ENCODE peak calls at places on chromosomes 4 and X, in six cellular contexts. One of them, this sample, is unnamed.

GRCh38 chrX:19682712-19683331 is 167.5 kb upstream of the MAP3K15 start:
- DNase-seq in hippocampal formation: peak; percentile 11
- DNase-seq in progenitor cell of endocrine pancreas: no peak
- DNase-seq in SIG-M5: no peak
- DNase-seq in adipocyte: peak; percentile 88
- DNase-seq in stimulated activated CD4-positive, alpha-beta T cell treated with anti-CD3 and anti-CD28 coated beads, Interleukin-15, amount 100 ng/mL, for 1 hour: peak; percentile 20
- DNase-seq in this sample: peak; percentile 81

GRCh38 chrX:74705269-74705668 is 90.8 kb upstream of the RLIM start:
- DNase-seq in hippocampal formation: no peak
- DNase-seq in progenitor cell of endocrine pancreas: no peak
- DNase-seq in SIG-M5: no peak
- DNase-seq in adipocyte: no peak
- DNase-seq in stimulated activated CD4-positive, alpha-beta T cell treated with anti-CD3 and anti-CD28 coated beads, Interleukin-15, amount 100 ng/mL, for 1 hour: no peak
- DNase-seq in this sample: no peak

GRCh38 chr4:8768357-8768999 is 103.2 kb downstream of the HMX1 start:
- DNase-seq in hippocampal formation: no peak
- DNase-seq in progenitor cell of endocrine pancreas: no peak
- DNase-seq in SIG-M5: no peak
- DNase-seq in adipocyte: no peak
- DNase-seq in stimulated activated CD4-positive, alpha-beta T cell treated with anti-CD3 and anti-CD28 coated beads, Interleukin-15, amount 100 ng/mL, for 1 hour: no peak
- DNase-seq in this sample: peak; percentile 3

GRCh38 chr4:8536467-8536866 is 43.7 kb upstream of the GPR78 start:
- DNase-seq in hippocampal formation: no peak
- DNase-seq in progenitor cell of endocrine pancreas: no peak
- DNase-seq in SIG-M5: no peak
- DNase-seq in adipocyte: no peak
- DNase-seq in stimulated activated CD4-positive, alpha-beta T cell treated with anti-CD3 and anti-CD28 coated beads, Interleukin-15, amount 100 ng/mL, for 1 hour: no peak
- DNase-seq in this sample: no peak

GRCh38 chrX:105051364-105051763 is 169.1 kb downstream of the TEX13A start:
- DNase-seq in hippocampal formation: no peak
- DNase-seq in progenitor cell of endocrine pancreas: no peak
- DNase-seq in SIG-M5: no peak
- DNase-seq in adipocyte: no peak
- DNase-seq in stimulated activated CD4-positive, alpha-beta T cell treated with anti-CD3 and anti-CD28 coated beads, Interleukin-15, amount 100 ng/mL, for 1 hour: no peak
- DNase-seq in this sample: no peak

GRCh38 chr4:118834960-118835895 is 698 bp downstream of the SEC24D start:
- DNase-seq in hippocampal formation: peak; percentile 29
- DNase-seq in progenitor cell of endocrine pancreas: peak; percentile 12
- DNase-seq in SIG-M5: peak; percentile 31
- DNase-seq in adipocyte: peak; percentile 90
- DNase-seq in stimulated activated CD4-positive, alpha-beta T cell treated with anti-CD3 and anti-CD28 coated beads, Interleukin-15, amount 100 ng/mL, for 1 hour: peak; percentile 11
- DNase-seq in this sample: peak; percentile 50

GRCh38 chr4:17561195-17561909 is 15.6 kb upstream of the LAP3 start:
- DNase-seq in hippocampal formation: no peak
- DNase-seq in progenitor cell of endocrine pancreas: no peak
- DNase-seq in SIG-M5: no peak
- DNase-seq in adipocyte: peak; percentile 78
- DNase-seq in stimulated activated CD4-positive, alpha-beta T cell treated with anti-CD3 and anti-CD28 coated beads, Interleukin-15, amount 100 ng/mL, for 1 hour: no peak
- DNase-seq in this sample: no peak

GRCh38 chr4:139798456-139798855 is 132.8 kb downstream of the MGST2 start:
- DNase-seq in hippocampal formation: no peak
- DNase-seq in progenitor cell of endocrine pancreas: no peak
- DNase-seq in SIG-M5: no peak
- DNase-seq in adipocyte: no peak
- DNase-seq in stimulated activated CD4-positive, alpha-beta T cell treated with anti-CD3 and anti-CD28 coated beads, Interleukin-15, amount 100 ng/mL, for 1 hour: no peak
- DNase-seq in this sample: no peak